ENCODE peak calls at places on chromosome 14, in ten cellular contexts. S, A, C, Q, J, H, V, Z, E and I are unnamed samples.
A peak's percentile ranks its signal among the peaks of the same experiment; 100 is the strongest.

GRCh38 chr14:102189858-102190257 is 50.2 kb downstream of the WDR20 start:
- DNase-seq in E (no peak), C (no peak), J (no peak), S (no peak), H (peak; percentile 57), A (no peak), Q (no peak), Z (no peak), V (no peak), I (peak; percentile 46)

GRCh38 chr14:94447986-94448808 is 4.4 kb downstream of the SERPINA11 start:
- DNase-seq in C (no peak), Z (no peak), E (no peak), J (no peak), S (peak; percentile 90), H (no peak), V (no peak), Q (no peak), A (no peak), I (no peak)

GRCh38 chr14:81638656-81639055 is 105.0 kb upstream of the SEL1L start:
- DNase-seq in S (no peak), A (no peak), C (no peak), E (no peak), V (no peak), J (no peak), H (no peak), Q (no peak), Z (no peak), I (no peak)

GRCh38 chr14:104425763-104426691 is 153.5 kb upstream of the C14orf180 start:
- DNase-seq in E (no peak), H (no peak), V (no peak), J (no peak), Z (no peak), S (no peak), Q (no peak), A (no peak), C (no peak), I (peak; percentile 35)

GRCh38 chr14:42224053-42224888 is 617.6 kb downstream of the LRFN5 start:
- DNase-seq in Q (peak; percentile 35), J (no peak), S (peak; percentile 46), H (peak; percentile 28), A (peak; percentile 51), E (no peak), V (peak; percentile 40), Z (peak; percentile 52), C (peak; percentile 82), I (peak; percentile 68)

GRCh38 chr14:104253901-104254353 is 115.5 kb downstream of the KIF26A start:
- DNase-seq in Q (no peak), E (no peak), A (no peak), C (no peak), V (no peak), J (no peak), H (no peak), S (no peak), Z (no peak), I (no peak)

GRCh38 chr14:102096569-102097188 is 9.8 kb upstream of the HSP90AA1 start:
- DNase-seq in A (peak; percentile 86), J (no peak), Z (peak; percentile 91), S (peak; percentile 87), V (peak; percentile 88), C (peak; percentile 97), H (peak; percentile 86), E (peak; percentile 90), Q (peak; percentile 87), I (peak; percentile 95)

GRCh38 chr14:54568821-54569591 is 2.1 kb downstream of the SAMD4A start:
- DNase-seq in V (peak; percentile 32), Z (no peak), E (no peak), A (no peak), H (peak; percentile 23), Q (peak; percentile 65), S (no peak), J (no peak), C (no peak), I (no peak)

DNA sequence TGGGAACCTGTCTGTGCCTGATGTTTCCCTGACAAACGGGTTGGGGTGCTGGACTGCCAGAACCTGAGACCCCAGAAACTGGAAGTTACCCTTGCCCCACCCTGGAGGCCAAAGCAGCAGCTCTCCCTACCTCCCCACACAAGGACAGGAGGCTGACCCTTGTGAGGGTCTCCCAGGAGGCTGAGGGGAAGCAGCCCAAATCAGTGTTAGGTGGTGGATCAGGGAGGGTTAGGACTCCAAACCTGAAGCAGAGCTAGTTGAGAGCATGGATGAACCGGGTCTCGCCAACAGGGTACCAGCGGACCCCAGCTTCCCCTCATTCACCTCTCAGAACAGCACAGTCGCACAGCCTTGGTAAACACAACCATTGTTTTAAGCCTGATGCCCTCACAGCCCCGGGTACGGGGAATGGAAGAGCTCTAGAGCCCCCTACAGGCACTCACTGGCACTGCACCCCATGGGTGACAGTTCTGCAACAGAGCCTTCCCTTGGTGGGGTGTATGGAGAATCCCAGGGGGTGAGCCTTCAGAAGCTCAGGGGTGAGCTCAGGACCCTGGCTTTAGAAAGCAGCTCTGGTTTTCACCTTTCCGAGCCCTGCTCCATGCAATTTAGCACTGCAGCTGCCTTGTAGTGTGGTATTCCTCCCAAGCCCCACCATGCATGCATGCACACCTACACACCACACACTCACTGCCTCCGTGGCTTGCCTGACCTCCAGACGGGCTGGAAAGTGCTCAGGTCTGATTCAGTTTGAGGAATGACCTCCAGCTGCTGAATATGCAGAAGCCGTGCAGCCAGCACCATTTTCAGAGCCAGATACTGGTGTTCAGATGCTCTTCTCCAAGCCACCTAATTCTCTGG is 11.2 kb downstream of the ESRRB start:
- DNase-seq in C (peak; percentile 68), A (peak; percentile 75), E (no peak), Z (peak; percentile 65), S (peak; percentile 45), J (no peak), Q (peak; percentile 63), V (peak; percentile 38), H (peak; percentile 65), I (peak; percentile 78)
- H3K27me3 ChIP-seq in C (no peaks in the 10 kb centered on the region), A (no peaks in the 10 kb centered on the region), E (peaks cover 76% of the 10 kb centered on the region), Z (no peaks in the 10 kb centered on the region), S (no peaks in the 10 kb centered on the region), J (no peaks in the 10 kb centered on the region), Q (peaks cover 26% of the 10 kb centered on the region), V (peaks cover 8% of the 10 kb centered on the region), H (no peaks in the 10 kb centered on the region), I (peaks cover 9% of the 10 kb centered on the region)

GRCh38 chr14:92039720-92040430 is at the start of gene TRIP11:
- DNase-seq in J (peak; percentile 97), Z (peak; percentile 95), A (peak; percentile 94), V (peak; percentile 93), H (peak; percentile 91), C (peak; percentile 96), S (peak; percentile 94), Q (peak; percentile 96), E (peak; percentile 99), I (peak; percentile 97)

GRCh38 chr14:92039073-92039719 is 663 bp downstream of the TRIP11 start:
- DNase-seq in A (peak; percentile 54), S (no peak), E (no peak), V (no peak), C (peak; percentile 60), H (peak; percentile 56), Z (no peak), Q (peak; percentile 57), J (peak; percentile 61), I (peak; percentile 77)

GRCh38 chr14:92041203-92041602 is 1.3 kb upstream of the TRIP11 start:
- DNase-seq in J (no peak), Z (no peak), S (no peak), E (no peak), C (no peak), A (peak; percentile 22), H (no peak), V (no peak), Q (no peak), I (peak; percentile 51)

GRCh38 chr14:92037989-92038388 is 1.9 kb downstream of the TRIP11 start:
- DNase-seq in H (peak; percentile 5), E (no peak), A (no peak), J (no peak), Q (no peak), V (no peak), S (no peak), C (no peak), Z (no peak), I (no peak)

GRCh38 chr14:92040431-92041040 is 677 bp upstream of the TRIP11 start:
- DNase-seq in Q (no peak), S (peak; percentile 24), E (no peak), C (peak; percentile 2), A (peak; percentile 58), Z (peak; percentile 37), V (no peak), H (peak; percentile 22), J (no peak), I (peak; percentile 10)
- TF ChIP-seq POLR2A in Q (no peak), S (no peak), E (no peak), C (peak; percentile 21), A (peak; percentile 30), Z (no peak), V (no peak), H (no peak), J (no peak), I (no peak)

GRCh38 chr14:77130386-77130785 is 11.2 kb downstream of the ZDHHC22 start:
- DNase-seq in V (no peak), A (no peak), H (no peak), S (no peak), Q (no peak), Z (no peak), C (no peak), J (no peak), E (no peak), I (no peak)

GRCh38 chr14:77131871-77132486 is 9.6 kb downstream of the ZDHHC22 start:
- DNase-seq in E (no peak), C (no peak), Z (no peak), J (no peak), V (no peak), Q (no peak), H (no peak), A (no peak), S (no peak), I (no peak)

GRCh38 chr14:77131206-77131605 is 10.4 kb downstream of the ZDHHC22 start:
- DNase-seq in E (no peak), S (no peak), J (no peak), Z (no peak), A (no peak), Q (no peak), C (no peak), H (no peak), V (no peak), I (no peak)

GRCh38 chr14:77139022-77139421 is 2.6 kb downstream of the ZDHHC22 start:
- DNase-seq in A (no peak), Q (no peak), S (no peak), E (peak; percentile 51), C (no peak), J (no peak), V (no peak), H (no peak), Z (no peak), I (no peak)

DNA sequence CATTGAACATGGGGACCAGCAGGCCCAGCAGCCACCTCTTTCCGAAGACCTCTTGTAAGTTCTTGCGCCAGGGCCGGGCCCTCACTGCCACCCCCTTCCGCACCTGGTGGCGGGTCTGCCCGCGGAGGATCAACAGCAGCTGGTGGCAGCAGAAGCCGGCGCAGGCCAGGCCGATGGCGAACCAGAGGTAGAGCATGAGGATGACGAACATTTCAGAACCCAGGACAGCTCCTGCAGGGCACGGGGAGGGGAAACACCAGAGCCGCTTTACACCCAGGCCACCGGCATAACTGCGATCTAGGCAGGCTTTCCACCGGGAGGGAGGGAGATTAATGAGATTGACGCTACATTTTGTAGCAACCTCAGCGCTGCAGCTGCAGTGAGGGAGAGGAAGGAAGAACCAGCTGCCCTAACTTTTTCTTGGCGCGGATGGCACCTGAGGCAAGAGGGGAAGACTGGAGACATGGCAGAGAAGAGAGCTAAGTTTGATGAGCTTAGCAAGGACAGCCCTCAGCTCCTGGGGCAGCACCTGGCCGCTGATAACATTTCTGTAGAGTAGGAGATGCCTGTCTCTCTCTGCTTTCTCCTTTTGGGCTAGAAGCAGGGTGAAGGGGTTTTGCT is 7.8 kb downstream of the ZDHHC22 start:
- DNase-seq in A (peak; percentile 59), Z (no peak), Q (peak; percentile 57), V (no peak), E (peak; percentile 74), J (peak; percentile 83), S (no peak), C (peak; percentile 74), H (peak; percentile 66), I (peak; percentile 73)
- H3K27me3 ChIP-seq in A (peaks cover 17% of the 10 kb centered on the region), Z (peaks cover under 1% of the 10 kb centered on the region), Q (peaks cover 60% of the 10 kb centered on the region), V (peaks cover 10% of the 10 kb centered on the region), E (peaks cover 83% of the 10 kb centered on the region), J (peaks cover 3% of the 10 kb centered on the region), S (peaks cover 5% of the 10 kb centered on the region), C (peaks cover 7% of the 10 kb centered on the region), H (peaks cover 8% of the 10 kb centered on the region), I (peaks cover 22% of the 10 kb centered on the region)

DNA sequence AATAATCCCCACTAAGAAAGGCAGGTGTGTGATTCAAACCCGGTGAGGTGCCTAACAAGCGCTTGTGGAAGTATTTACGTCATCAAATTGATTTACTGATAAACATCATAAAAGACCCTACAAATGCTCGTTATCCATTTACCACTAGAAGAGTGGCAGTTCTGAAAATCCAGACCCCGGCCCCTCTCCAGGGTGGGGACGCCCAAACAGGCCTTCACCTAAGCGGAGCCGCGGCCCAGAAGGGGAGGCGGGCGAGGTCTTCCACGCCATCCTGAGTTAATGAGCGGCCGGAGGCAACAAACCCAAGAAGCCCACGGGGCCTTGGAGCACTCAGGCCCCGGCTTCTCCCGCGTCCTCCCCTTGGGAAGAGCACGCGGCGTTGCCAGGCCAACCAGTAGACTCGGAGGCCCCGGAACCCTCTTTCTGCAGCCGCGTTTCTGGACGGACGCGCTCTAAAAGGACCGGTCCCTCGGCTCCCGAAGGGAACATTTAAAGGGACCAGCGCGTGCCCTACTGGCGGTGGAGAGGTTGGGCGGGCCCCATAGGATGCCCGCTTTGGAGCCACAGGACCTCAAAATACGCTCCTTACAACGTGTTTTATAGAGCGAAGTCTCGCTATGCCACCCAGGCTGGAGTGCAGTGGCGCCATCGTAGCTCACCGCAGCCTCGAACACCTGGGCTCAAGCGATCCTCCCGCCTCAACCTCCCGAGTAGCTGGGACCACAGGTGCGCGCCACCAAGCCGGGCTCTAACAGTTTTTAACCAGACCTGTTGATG is 3.5 kb downstream of the PTPN21 start:
- DNase-seq in A (peak; percentile 87), J (peak; percentile 90), Q (peak; percentile 83), Z (peak; percentile 85), C (peak; percentile 82), H (peak; percentile 58), V (peak; percentile 83), E (peak; percentile 86), S (peak; percentile 75), I (peak; percentile 85)
- TF ChIP-seq POLR2A in A (peak; percentile 27), J (peak; percentile 36), Q (peak; percentile 29), Z (no peak), C (peak; percentile 47), H (peak; percentile 20), V (peak; percentile 55), E (no peak), S (peak; percentile 44), I (peak; percentile 48)